ENCODE peak calls at places on chromosome 6, in seven cellular contexts. C, O, T, E, F, M and N are unnamed samples.

GRCh38 chr6:163494279-163494727 is 79.8 kb downstream of the QKI start:
- DNase-seq in C (no peak), O (no peak), T (no peak), E (no peak), F (no peak), M (no peak), N (no peak)

GRCh38 chr6:52566201-52566600 is 10.7 kb downstream of the TRAM2 start:
- DNase-seq in C (no peak), O (no peak), T (no peak), E (no peak), F (no peak), M (no peak), N (no peak)

GRCh38 chr6:17093692-17094091 is 8.2 kb upstream of the STMND1 start:
- DNase-seq in C (no peak), O (no peak), T (no peak), E (no peak), F (no peak), M (no peak), N (no peak)

GRCh38 chr6:154848580-154848979 is 115.4 kb downstream of the SCAF8 start:
- DNase-seq in C (no peak), O (no peak), T (no peak), E (no peak), F (no peak), M (peak), N (no peak)

GRCh38 chr6:91669154-91669903 is 1082.5 kb upstream of the MAP3K7 start:
- DNase-seq in C (no peak), O (no peak), T (no peak), E (no peak), F (no peak), M (no peak), N (no peak)

GRCh38 chr6:4752068-4752467 is 24.1 kb upstream of the CDYL start:
- DNase-seq in C (no peak), O (no peak), T (no peak), E (no peak), F (no peak), M (no peak), N (no peak)

GRCh38 chr6:140490086-140490485 is 1115.6 kb upstream of the CITED2 start:
- DNase-seq in C (no peak), O (no peak), T (no peak), E (no peak), F (no peak), M (peak), N (no peak)

GRCh38 chr6:39496951-39497350 is 174.4 kb upstream of the KCNK16 start:
- DNase-seq in C (no peak), O (peak), T (peak), E (peak), F (peak), M (no peak), N (no peak)

GRCh38 chr6:97215157-97215769 is 67.8 kb downstream of the MMS22L start:
- DNase-seq in C (peak), O (no peak), T (no peak), E (no peak), F (no peak), M (peak), N (peak)

GRCh38 chr6:164039954-164040375 is 625.4 kb downstream of the QKI start:
- DNase-seq in C (no peak), O (peak), T (peak), E (peak), F (no peak), M (no peak), N (peak)

GRCh38 chr6:116419069-116419468 is 42.1 kb upstream of the CALHM6 start:
- DNase-seq in C (no peak), O (no peak), T (no peak), E (no peak), F (no peak), M (peak), N (no peak)

GRCh38 chr6:24991748-24992467 is 56.1 kb upstream of the RIPOR2 start:
- DNase-seq in C (peak), O (no peak), T (peak), E (peak), F (no peak), M (peak), N (peak)

GRCh38 chr6:122718616-122719015 is 60.9 kb upstream of the FABP7 start:
- DNase-seq in C (no peak), O (no peak), T (no peak), E (no peak), F (no peak), M (no peak), N (no peak)

GRCh38 chr6:20096506-20096905 is 115.8 kb downstream of the MBOAT1 start:
- DNase-seq in C (no peak), O (no peak), T (no peak), E (no peak), F (no peak), M (no peak), N (no peak)

GRCh38 chr6:36997811-36998722 is 7.4 kb upstream of the FGD2 start:
- DNase-seq in C (no peak), O (no peak), T (no peak), E (peak), F (no peak), M (no peak), N (peak)

GRCh38 chr6:57221191-57221935 is 744 bp downstream of the RAB23 start:
- DNase-seq in C (peak), O (peak), T (peak), E (peak), F (peak), M (peak), N (peak)

GRCh38 chr6:35044771-35045275 is 96.3 kb downstream of the TCP11 start:
- DNase-seq in C (no peak), O (peak), T (peak), E (peak), F (no peak), M (no peak), N (no peak)

GRCh38 chr6:392441-393390 is 1.2 kb downstream of the IRF4 start:
- DNase-seq in C (no peak), O (no peak), T (no peak), E (no peak), F (no peak), M (no peak), N (no peak)

GRCh38 chr6:106620931-106621672 is 8.2 kb downstream of the RTN4IP1 start:
- DNase-seq in C (no peak), O (no peak), T (no peak), E (no peak), F (no peak), M (peak), N (no peak)

GRCh38 chr6:423799-424345 is 32.3 kb downstream of the IRF4 start:
- DNase-seq in C (no peak), O (no peak), T (no peak), E (no peak), F (no peak), M (no peak), N (no peak)

GRCh38 chr6:13120483-13121482 is 207.6 kb downstream of the TBC1D7 start:
- DNase-seq in C (no peak), O (no peak), T (no peak), E (peak), F (no peak), M (no peak), N (peak)

GRCh38 chr6:7897461-7898192 is 13.0 kb downstream of the TXNDC5 start:
- DNase-seq in C (no peak), O (no peak), T (no peak), E (no peak), F (no peak), M (no peak), N (no peak)

GRCh38 chr6:74001091-74001490 is 305.1 kb downstream of the CD109 start:
- DNase-seq in C (no peak), O (no peak), T (no peak), E (no peak), F (no peak), M (no peak), N (no peak)

GRCh38 chr6:39330057-39330456 is 7.6 kb upstream of the KCNK16 start:
- DNase-seq in C (no peak), O (no peak), T (no peak), E (no peak), F (no peak), M (no peak), N (no peak)

GRCh38 chr6:35494161-35494563 is 2.7 kb downstream of the TEAD3 start:
- DNase-seq in C (no peak), O (no peak), T (no peak), E (no peak), F (no peak), M (peak), N (no peak)

GRCh38 chr6:78605909-78606446 is 261.4 kb upstream of the IRAK1BP1 start:
- DNase-seq in C (no peak), O (no peak), T (no peak), E (no peak), F (no peak), M (peak), N (no peak)

GRCh38 chr6:37323568-37323967 is 30.2 kb upstream of the RNF8 start:
- DNase-seq in C (no peak), O (no peak), T (no peak), E (no peak), F (no peak), M (peak), N (no peak)

GRCh38 chr6:141269684-141270083 is 863.0 kb upstream of the GJE1 start:
- DNase-seq in C (no peak), O (no peak), T (no peak), E (no peak), F (no peak), M (no peak), N (no peak)

GRCh38 chr6:16974387-16974673 is 127.5 kb upstream of the STMND1 start:
- DNase-seq in C (no peak), O (no peak), T (no peak), E (no peak), F (no peak), M (no peak), N (no peak)

DNA sequence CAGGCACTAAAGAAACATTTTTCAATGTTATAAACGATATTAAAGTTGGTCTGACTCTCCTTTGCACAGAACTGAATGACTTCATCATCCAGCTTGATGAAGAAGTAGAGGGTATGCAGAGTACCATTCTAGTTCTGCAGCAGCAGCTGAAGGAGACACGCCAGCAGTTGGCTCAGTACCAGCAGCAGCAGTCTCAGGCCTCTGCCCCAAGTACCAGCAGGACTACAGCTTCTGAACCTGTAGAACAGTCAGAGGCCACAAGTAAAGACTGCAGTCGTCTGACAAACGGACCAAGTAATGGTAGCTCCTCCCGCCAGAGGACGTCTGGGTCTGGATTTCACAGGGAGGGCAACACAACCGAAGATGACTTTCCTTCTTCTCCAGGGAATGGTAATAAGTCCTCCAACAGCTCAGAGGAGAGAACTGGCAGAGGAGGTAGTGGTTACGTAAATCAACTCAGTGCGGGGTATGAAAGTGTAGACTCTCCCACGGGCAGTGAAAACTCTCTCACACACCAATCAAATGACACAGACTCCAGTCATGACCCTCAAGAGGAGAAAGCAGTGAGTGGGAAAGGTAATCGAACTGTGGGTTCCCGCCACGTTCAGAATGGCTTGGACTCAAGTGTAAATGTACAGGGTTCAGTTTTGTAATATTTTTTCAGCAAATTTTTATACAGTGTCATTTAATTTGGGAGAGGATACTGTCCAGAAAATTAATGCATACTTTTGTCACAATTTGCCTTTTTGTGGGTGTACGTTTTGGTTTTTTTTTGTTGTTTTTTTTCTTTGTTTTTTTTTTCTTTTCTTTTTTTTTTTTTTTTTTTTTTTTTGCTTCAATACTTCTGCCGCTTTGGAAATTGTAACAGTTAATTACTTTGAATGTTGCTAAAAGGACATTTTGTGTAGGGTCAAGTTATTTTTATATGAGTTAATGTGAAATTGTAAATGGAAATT is 6.6 kb upstream of the ACAT2 start:
- DNase-seq in C (no peak), O (no peak), T (no peak), E (peak), F (no peak), M (no peak), N (no peak)
- TF ChIP-seq POLR2A in C (no peak), O (no peak), T (no peak), E (no peak), F (no peak), M (no peak), N (no peak)

GRCh38 chr6:160428069-160428430 is 79.9 kb downstream of the SLC22A3 start:
- DNase-seq in C (no peak), O (peak), T (peak), E (peak), F (peak), M (no peak), N (peak)

GRCh38 chr6:160428818-160429744 is 80.9 kb downstream of the SLC22A3 start:
- DNase-seq in C (no peak), O (no peak), T (no peak), E (peak), F (no peak), M (no peak), N (no peak)

GRCh38 chr6:160427312-160428068 is 79.3 kb downstream of the SLC22A3 start:
- DNase-seq in C (no peak), O (peak), T (no peak), E (no peak), F (no peak), M (no peak), N (peak)

GRCh38 chr6:160424256-160424655 is 76.1 kb downstream of the SLC22A3 start:
- DNase-seq in C (no peak), O (no peak), T (no peak), E (no peak), F (no peak), M (no peak), N (no peak)

DNA sequence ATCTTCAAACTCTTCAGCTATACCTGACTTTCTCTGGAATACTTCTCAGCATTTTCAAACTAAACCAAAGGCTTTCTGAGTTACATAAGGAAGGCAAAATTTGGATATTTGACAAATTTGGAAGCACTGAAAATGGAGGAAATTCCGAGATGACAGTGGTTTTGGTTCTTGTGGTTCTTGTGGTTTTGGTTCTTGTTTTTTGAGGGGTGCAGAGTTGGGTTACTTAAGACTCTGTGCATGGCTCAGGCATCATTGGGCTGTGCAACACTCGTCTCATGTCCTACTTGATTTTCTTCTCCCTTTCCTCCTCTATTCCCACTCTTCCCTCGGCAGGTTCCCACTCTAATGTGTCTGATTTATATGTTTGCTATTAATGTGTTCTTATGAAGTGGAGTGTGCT is 78.0 kb downstream of the SLC22A3 start:
- DNase-seq in C (no peak), O (no peak), T (no peak), E (no peak), F (no peak), M (no peak), N (no peak)
- TF ChIP-seq POLR2A in C (no peak), O (no peak), T (no peak), E (no peak), F (no peak), M (no peak), N (no peak)

GRCh38 chr6:30754631-30755030 is 10.3 kb upstream of the IER3 start:
- DNase-seq in C (no peak), O (no peak), T (no peak), E (no peak), F (no peak), M (peak), N (no peak)

GRCh38 chr6:30748851-30749540 is 4.6 kb upstream of the IER3 start:
- DNase-seq in C (no peak), O (no peak), T (no peak), E (no peak), F (no peak), M (peak), N (peak)

GRCh38 chr6:30750379-30750668 is 6.0 kb upstream of the IER3 start:
- DNase-seq in C (no peak), O (no peak), T (no peak), E (no peak), F (no peak), M (no peak), N (no peak)

GRCh38 chr6:30749554-30750378 is 5.4 kb upstream of the IER3 start:
- DNase-seq in C (no peak), O (no peak), T (no peak), E (no peak), F (no peak), M (no peak), N (peak)

DNA sequence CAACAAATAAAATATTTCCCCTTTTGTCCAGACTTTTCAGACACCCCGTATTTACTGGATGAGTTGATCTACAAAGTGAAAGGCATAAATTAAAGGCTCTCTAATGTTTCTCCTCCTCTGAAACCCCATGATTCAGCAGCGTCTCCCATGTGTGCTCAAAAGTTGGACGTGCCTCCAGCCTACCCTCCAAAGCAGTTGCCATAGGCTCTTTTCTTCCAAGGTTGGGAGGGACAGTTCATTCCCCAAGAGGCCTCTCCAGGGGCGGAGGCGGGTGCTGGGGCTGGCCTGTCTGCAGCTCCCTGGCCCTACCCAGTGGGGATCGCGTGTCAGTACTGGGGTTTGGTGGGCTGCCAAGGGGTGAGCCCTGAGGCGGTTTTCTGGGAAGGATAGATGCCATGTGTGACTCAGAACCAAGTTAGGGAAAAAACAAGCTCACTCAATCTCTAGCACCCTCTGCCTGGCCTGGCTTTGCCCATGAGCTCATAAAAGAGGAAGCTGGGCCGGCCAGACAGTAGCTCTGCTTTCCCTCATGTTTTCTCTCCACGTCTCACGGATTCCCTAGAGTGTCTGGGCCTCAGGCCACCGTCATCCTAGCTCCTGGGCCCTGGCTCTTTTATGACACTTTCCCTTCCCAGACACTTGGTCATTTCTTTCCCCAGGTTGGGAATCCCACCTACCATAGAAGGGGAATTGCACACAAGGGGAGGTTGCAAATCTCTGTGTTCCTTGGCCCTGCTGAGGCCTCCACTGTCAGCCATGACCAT is 8.0 kb upstream of the IER3 start:
- DNase-seq in C (peak), O (peak), T (peak), E (peak), F (peak), M (peak), N (peak)
- TF ChIP-seq POLR2A in C (no peak), O (no peak), T (no peak), E (no peak), F (peak), M (peak), N (peak)

GRCh38 chr6:48109902-48110301 is 1.1 kb downstream of the PTCHD4 start:
- DNase-seq in C (no peak), O (no peak), T (no peak), E (no peak), F (no peak), M (no peak), N (no peak)
- TF ChIP-seq POLR2A in C (no peak), O (no peak), T (no peak), E (no peak), F (no peak), M (no peak), N (no peak)

DNA sequence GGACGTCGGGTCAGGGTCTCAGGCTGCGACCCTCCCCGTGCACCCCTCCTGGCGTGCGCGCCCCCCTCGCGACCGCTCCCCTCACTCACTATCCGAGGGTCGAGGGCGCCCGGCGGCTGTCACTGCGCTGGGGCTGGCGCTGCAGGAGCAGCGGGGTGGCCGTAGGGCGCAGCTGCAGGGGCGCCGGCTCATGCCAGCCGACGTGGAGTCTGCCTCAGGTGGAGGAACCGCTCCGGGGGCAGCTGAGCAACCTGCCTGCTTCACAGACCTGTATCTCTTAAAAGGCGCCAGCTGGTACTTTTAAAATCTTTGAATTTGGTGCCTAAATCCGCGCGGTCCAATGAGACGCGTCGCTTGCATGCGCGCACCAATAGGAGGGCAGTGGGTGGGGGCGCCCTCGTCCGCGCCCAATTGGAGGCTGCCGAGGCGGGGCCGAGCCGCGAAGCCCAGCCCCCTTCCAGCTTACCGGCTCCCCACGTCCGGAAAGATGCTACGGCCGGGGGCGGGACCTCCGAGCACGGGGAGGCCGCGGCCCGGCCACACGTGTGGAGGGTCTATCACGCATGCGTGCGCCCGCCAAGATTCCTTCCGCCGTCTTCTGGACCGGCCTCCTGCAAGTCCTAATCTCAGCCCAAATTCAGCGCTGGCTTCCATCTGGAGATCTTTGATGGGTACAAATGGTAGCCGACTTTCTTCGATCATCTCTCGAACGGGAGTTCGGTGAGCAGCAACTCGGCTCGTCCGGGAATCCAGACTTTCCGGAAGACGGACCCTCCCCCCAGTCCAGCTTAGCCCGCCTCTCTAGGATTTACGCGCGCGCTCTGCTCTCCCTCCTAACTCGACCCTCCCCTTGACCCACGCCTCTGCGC is at the start of gene FBXO5:
- DNase-seq in C (peak), O (peak), T (peak), E (peak), F (peak), M (peak), N (peak)
- TF ChIP-seq POLR2A in C (peak), O (peak), T (peak), E (no peak), F (peak), M (peak), N (peak)